ENCODE peak calls at places on chromosomes 6 and 20, in nine cellular contexts. Q, V, X, T, I, O, E, P and G are unnamed samples.

GRCh38 chr6:47206626-47207025 is 103.1 kb downstream of the TNFRSF21 start:
- DNase-seq in V (no peak), T (no peak), Q (no peak), I (no peak), X (no peak), O (no peak), E (no peak), P (no peak), G (no peak)

GRCh38 chr6:168103036-168103830 is 24.2 kb upstream of the FRMD1 start:
- DNase-seq in I (no peak), O (no peak), Q (no peak), E (no peak), P (no peak), T (no peak), X (no peak), V (no peak), G (peak)

GRCh38 chr20:48106428-48106827 is 321.1 kb upstream of the SULF2 start:
- DNase-seq in E (no peak), Q (no peak), I (no peak), X (no peak), P (no peak), T (no peak), O (no peak), V (no peak), G (no peak)

GRCh38 chr6:111709615-111710398 is 104.1 kb upstream of the TRAF3IP2 start:
- DNase-seq in Q (peak), T (peak), O (peak), V (peak), E (peak), P (peak), X (peak), I (peak), G (no peak)

GRCh38 chr20:56552911-56553629 is 20.0 kb downstream of the FAM209B start:
- DNase-seq in E (no peak), V (no peak), Q (no peak), I (no peak), X (no peak), T (no peak), P (peak), O (no peak), G (no peak)

GRCh38 chr6:36914227-36914794 is 28.6 kb downstream of the C6orf89 start:
- DNase-seq in X (peak), P (no peak), E (no peak), O (no peak), I (peak), V (no peak), T (peak), Q (peak), G (no peak)

GRCh38 chr6:56348578-56348977 is 101.2 kb upstream of the COL21A1 start:
- DNase-seq in T (no peak), I (no peak), E (no peak), Q (no peak), V (no peak), P (no peak), O (no peak), X (no peak), G (no peak)

GRCh38 chr20:57391439-57392129 is 388 bp downstream of the RBM38 start:
- DNase-seq in T (no peak), Q (no peak), O (no peak), P (no peak), V (no peak), X (peak), I (peak), E (peak), G (peak)

GRCh38 chr6:96542702-96543101 is 20.2 kb upstream of the FHL5 start:
- DNase-seq in I (no peak), T (no peak), P (no peak), O (no peak), V (no peak), X (peak), Q (no peak), E (no peak), G (no peak)

GRCh38 chr20:17571153-17571527 is 1.3 kb downstream of the DSTN start:
- DNase-seq in I (no peak), E (no peak), Q (no peak), V (no peak), T (no peak), X (no peak), O (no peak), P (no peak), G (no peak)

GRCh38 chr6:3163248-3163594 is 5.9 kb upstream of the TUBB2A start:
- DNase-seq in E (no peak), P (no peak), I (no peak), T (no peak), Q (no peak), X (no peak), V (no peak), O (peak), G (no peak)

GRCh38 chr20:41245086-41245707 is 72.3 kb downstream of the ZHX3 start:
- DNase-seq in T (no peak), V (no peak), Q (no peak), X (peak), P (no peak), I (no peak), O (no peak), E (peak), G (no peak)

GRCh38 chr20:6814945-6815344 is 47.5 kb downstream of the BMP2 start:
- DNase-seq in Q (no peak), P (no peak), V (no peak), T (no peak), O (no peak), X (peak), E (no peak), I (no peak), G (no peak)

GRCh38 chr6:142647436-142648389 is 297.3 kb downstream of the HIVEP2 start:
- DNase-seq in E (no peak), I (no peak), P (no peak), V (no peak), Q (no peak), X (peak), O (no peak), T (no peak), G (no peak)

GRCh38 chr6:109420751-109421150 is 19.7 kb downstream of the PPIL6 start:
- DNase-seq in I (no peak), O (no peak), Q (no peak), P (no peak), T (no peak), V (no peak), E (no peak), X (no peak), G (no peak)

GRCh38 chr6:2450546-2450945 is 205.1 kb upstream of the GMDS start:
- DNase-seq in X (no peak), E (no peak), O (no peak), Q (peak), T (no peak), V (no peak), P (no peak), I (peak), G (no peak)

GRCh38 chr20:454951-455350 is 7.4 kb downstream of the TBC1D20 start:
- DNase-seq in X (no peak), E (no peak), T (no peak), P (no peak), I (no peak), V (no peak), Q (peak), O (no peak), G (no peak)

GRCh38 chr20:54172856-54173652 is 732 bp downstream of the CYP24A1 start:
- DNase-seq in V (no peak), P (no peak), E (no peak), O (no peak), Q (no peak), T (no peak), I (no peak), X (peak), G (no peak)

GRCh38 chr6:159494633-159495023 is 198.4 kb downstream of the SOD2 start:
- DNase-seq in T (no peak), E (no peak), P (no peak), I (no peak), X (no peak), Q (no peak), V (no peak), O (no peak), G (no peak)

GRCh38 chr6:34437644-34437970 is 11.7 kb upstream of the RPS10 start:
- DNase-seq in P (no peak), I (no peak), E (no peak), X (no peak), V (no peak), O (no peak), Q (no peak), T (no peak), G (no peak)

GRCh38 chr6:3009930-3010329 is 10.2 kb downstream of the NQO2 start:
- DNase-seq in O (no peak), T (no peak), X (no peak), P (no peak), V (no peak), I (no peak), Q (no peak), E (no peak), G (no peak)

GRCh38 chr20:32737371-32738223 is 5.7 kb downstream of the COMMD7 start:
- DNase-seq in E (no peak), Q (no peak), I (no peak), T (no peak), P (no peak), V (no peak), X (no peak), O (no peak), G (no peak)

GRCh38 chr6:5730586-5731263 is 276.0 kb downstream of the NRN1 start:
- DNase-seq in E (no peak), P (no peak), I (no peak), X (no peak), O (no peak), T (no peak), Q (no peak), V (no peak), G (no peak)

GRCh38 chr20:46260480-46260879 is 47.8 kb downstream of the CDH22 start:
- DNase-seq in Q (peak), I (no peak), P (no peak), T (no peak), O (no peak), V (no peak), X (no peak), E (no peak), G (no peak)

GRCh38 chr6:120584111-120584760 is 750.0 kb downstream of the TBC1D32 start:
- DNase-seq in P (no peak), I (no peak), E (no peak), T (no peak), X (peak), Q (no peak), O (no peak), V (no peak), G (no peak)

GRCh38 chr20:33994624-33994913 is 858 bp downstream of the RALY start:
- DNase-seq in Q (no peak), V (no peak), I (no peak), T (no peak), O (no peak), X (no peak), P (no peak), E (no peak), G (no peak)

GRCh38 chr20:33995053-33995816 is 1.5 kb downstream of the RALY start:
- DNase-seq in V (no peak), P (no peak), O (peak), X (no peak), I (no peak), Q (no peak), T (no peak), E (no peak), G (no peak)

GRCh38 chr20:34004227-34004626 is 10.5 kb downstream of the RALY start:
- DNase-seq in E (no peak), X (no peak), O (no peak), T (no peak), Q (no peak), I (no peak), V (no peak), P (no peak), G (no peak)

GRCh38 chr20:34001378-34001777 is 7.7 kb downstream of the RALY start:
- DNase-seq in Q (no peak), T (no peak), I (no peak), V (no peak), P (no peak), O (no peak), X (no peak), E (no peak), G (no peak)

DNA sequence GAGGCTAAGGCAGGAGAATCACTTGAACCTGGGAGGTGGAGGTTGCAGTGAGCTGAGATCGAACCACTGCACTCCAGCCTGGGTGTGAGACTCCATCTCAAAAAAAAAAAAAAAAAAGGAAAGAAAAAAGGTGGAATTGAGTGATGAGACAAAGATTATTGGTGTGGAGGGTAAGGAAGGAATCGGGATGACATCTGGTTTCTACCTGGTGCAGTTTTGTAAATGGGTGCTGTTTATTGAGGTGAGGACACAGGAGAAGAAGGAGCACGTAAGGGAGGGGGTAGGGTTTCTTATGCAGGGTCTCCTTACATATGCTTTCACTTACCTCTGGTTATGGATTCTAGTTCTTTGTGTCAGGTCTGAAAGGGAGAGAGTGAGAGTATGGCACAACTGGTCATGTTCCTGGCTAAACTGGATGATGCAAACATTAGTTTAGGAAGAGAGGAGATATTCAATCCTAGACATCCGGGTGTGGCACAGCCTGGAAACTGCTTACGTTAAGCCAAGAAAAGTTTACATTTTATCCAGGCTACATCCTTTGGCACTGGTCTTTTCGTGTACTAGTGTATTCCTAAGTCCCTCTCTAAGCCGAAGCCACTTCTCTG is 5.4 kb downstream of the RALY start:
- DNase-seq in I (no peak), V (no peak), P (no peak), X (no peak), E (no peak), O (no peak), Q (no peak), T (no peak), G (no peak)
- H3K4me3 ChIP-seq in I (no peak), V (no peak), P (no peak), X (no peak), E (no peak), O (no peak), Q (no peak), T (no peak), G (no peak)

DNA sequence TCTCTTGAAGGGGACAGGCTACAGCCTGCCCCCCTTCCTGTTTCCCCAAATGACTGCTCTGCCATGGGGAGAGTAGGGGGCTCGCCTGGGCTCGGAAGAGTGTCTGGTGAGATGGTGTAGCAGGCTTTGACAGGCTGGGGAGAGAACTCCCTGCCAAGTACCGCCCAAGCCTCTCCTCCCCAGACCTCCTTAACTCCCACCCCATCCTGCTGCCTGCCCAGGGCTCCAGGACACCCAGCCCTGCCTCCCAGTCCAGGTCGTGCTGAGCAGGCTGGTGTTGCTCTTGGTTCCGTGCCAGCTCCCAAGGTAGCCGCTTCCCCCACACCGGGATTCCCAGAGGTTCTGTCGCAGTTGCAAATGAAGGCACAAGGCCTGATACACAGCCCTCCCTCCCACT is 9.9 kb downstream of the VEGFA start:
- DNase-seq in Q (peak), O (no peak), X (no peak), V (peak), T (no peak), E (no peak), P (no peak), I (no peak), G (no peak)
- H3K27ac ChIP-seq in Q (peak), O (no peak), X (no peak), V (peak), T (no peak), E (no peak), P (no peak), I (no peak), G (no peak)

GRCh38 chr6:31727034-31727716 is 1.9 kb downstream of the DDAH2 start:
- DNase-seq in X (no peak), I (peak), P (no peak), V (no peak), O (no peak), Q (no peak), T (no peak), E (peak), G (peak)
- TF ChIP-seq POLR2AphosphoS5 in X (no peak), I (no peak), P (no peak), V (no peak), O (peak), Q (no peak), T (no peak), E (no peak), G (peak)

GRCh38 chr6:131199568-131200272 is 64.5 kb downstream of the AKAP7 start:
- DNase-seq in T (peak), O (peak), E (no peak), I (peak), V (no peak), Q (no peak), X (peak), P (peak), G (peak)
- H3K4me3 ChIP-seq in T (no peak), O (no peak), E (no peak), I (no peak), V (no peak), Q (no peak), X (no peak), P (no peak), G (no peak)

GRCh38 chr20:19782669-19783068 is 24.6 kb downstream of the RIN2 start:
- DNase-seq in E (no peak), V (no peak), X (no peak), Q (no peak), O (no peak), T (no peak), P (no peak), I (no peak), G (no peak)

GRCh38 chr20:19785886-19786285 is 27.8 kb downstream of the RIN2 start:
- DNase-seq in P (no peak), E (no peak), V (no peak), Q (no peak), T (no peak), O (no peak), I (no peak), X (no peak), G (no peak)

GRCh38 chr20:19785173-19785799 is 27.2 kb downstream of the RIN2 start:
- DNase-seq in Q (no peak), I (no peak), X (no peak), T (no peak), E (peak), O (no peak), P (no peak), V (no peak), G (no peak)

GRCh38 chr20:19784511-19785172 is 26.6 kb downstream of the RIN2 start:
- DNase-seq in O (peak), I (peak), E (peak), P (peak), X (peak), Q (peak), T (peak), V (peak), G (no peak)

GRCh38 chr20:19783966-19784401 is 25.9 kb downstream of the RIN2 start:
- DNase-seq in P (no peak), V (peak), T (no peak), O (no peak), I (no peak), Q (peak), X (no peak), E (peak), G (no peak)
- H3K27ac ChIP-seq in P (no peak), V (peak), T (no peak), O (no peak), I (peak), Q (no peak), X (no peak), E (peak), G (no peak)

DNA sequence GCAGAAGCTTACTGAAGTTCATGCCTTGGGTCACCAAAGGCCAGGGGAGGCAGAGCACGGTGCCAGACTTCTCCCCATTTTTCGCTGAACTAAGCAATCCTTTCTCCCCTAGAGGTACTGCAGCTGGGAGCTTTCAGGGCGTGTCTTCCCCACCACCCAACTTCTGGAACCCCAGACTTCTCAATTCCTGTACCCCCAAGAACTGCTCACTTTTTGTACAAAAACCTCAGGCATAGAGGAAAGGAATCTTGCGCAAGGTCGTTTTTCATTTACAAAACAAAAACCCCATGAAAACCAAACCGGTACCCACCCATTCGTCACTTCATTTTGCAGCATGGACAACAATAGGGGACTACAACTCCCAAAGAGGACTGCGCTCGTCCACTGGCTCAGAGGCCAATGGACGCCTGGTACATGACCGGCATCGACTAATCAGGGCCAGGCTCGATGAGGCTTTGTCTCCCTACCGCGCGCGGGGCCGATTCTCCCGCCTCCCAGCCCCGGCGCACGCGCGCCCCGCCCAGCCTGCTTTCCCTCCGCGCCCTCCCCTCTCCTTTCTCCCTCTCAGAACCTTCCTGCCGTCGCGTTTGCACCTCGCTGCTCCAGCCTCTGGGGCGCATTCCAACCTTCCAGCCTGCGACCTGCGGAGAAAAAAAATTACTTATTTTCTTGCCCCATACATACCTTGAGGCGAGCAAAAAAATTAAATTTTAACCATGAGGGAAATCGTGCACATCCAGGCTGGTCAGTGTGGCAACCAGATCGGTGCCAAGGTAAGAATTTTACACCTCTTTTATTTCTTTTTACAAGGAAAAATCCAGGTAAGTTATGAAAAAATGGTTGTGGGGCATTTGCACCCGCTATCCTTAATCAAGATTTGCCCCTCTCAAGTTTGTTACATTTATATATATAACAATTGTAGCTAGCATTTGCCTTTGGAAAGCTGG is at the start of gene TUBB:
- DNase-seq in P (peak), O (peak), E (peak), I (peak), V (peak), Q (peak), X (peak), T (peak), G (peak)
- TF ChIP-seq POLR2AphosphoS5 in P (peak), O (peak), E (peak), I (peak), V (peak), Q (peak), X (peak), T (peak), G (peak)

DNA sequence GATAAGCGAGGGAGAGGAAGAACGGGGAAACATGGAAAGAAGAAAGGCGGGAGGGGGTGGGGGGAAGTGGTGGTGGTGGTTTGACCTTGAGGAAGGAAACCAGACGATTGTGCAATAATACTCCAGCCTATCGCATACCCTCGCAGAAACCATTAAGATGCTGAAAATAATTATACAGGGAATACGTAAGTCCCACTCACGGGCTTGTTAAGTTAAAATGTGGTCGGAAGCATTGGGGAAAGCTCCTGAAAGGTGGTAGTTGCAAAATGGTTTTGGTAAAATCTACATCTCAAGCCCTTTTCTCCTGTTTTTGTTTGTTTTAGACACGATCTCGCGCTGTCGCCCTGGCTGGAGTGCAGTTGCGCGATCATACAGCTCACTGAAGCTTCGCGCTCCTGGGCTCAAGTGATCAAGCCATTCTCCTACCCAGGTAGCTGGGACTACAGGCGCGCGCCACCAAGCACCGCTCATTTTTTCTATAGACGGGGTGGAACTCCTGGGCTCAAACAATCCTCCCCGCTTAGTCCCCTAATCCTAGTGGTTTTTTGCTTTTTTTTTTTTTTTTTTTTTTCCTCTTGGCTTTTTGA is 128.9 kb upstream of the ZNF184 start:
- DNase-seq in X (peak), T (no peak), O (no peak), E (no peak), I (no peak), V (no peak), Q (no peak), P (no peak), G (no peak)
- H3K4me3 ChIP-seq in X (peak), T (peak), O (no peak), E (no peak), I (no peak), V (no peak), Q (no peak), P (peak), G (no peak)